ENCODE peak calls at places on chromosome 4, in five cellular contexts. W is effector memory CD4-positive, alpha-beta T cell; J is endothelial cell; K is stimulated activated CD8-positive, alpha-beta memory T cell treated with anti-CD3 and anti-CD28 coated beads, Interleukin-15, amount 100 ng/mL, for 4 hours; M is T-helper 2 cell. Z is an unnamed sample.

GRCh38 chr4:138670681-138671080 is 344.9 kb upstream of the NOCT start:
- DNase-seq in W (no peak), J (no peak), K (no peak), M (no peak), Z (no peak)

GRCh38 chr4:140098481-140099132 is 55.4 kb downstream of the MAML3 start:
- DNase-seq in W (no peak), J (no peak), K (no peak), M (no peak), Z (no peak)

GRCh38 chr4:90960433-90960832 is 833.2 kb downstream of the CCSER1 start:
- DNase-seq in W (no peak), J (no peak), K (no peak), M (no peak), Z (no peak)

GRCh38 chr4:41881931-41882621 is 53.2 kb upstream of the TMEM33 start:
- DNase-seq in W (no peak), J (peak), K (no peak), M (no peak), Z (peak)

GRCh38 chr4:94410678-94411206 is 41.0 kb upstream of the PDLIM5 start:
- DNase-seq in W (no peak), J (no peak), K (no peak), M (no peak), Z (no peak)

GRCh38 chr4:147689062-147689461 is 5.1 kb upstream of the PRMT9 start:
- DNase-seq in W (no peak), J (no peak), K (no peak), M (no peak), Z (no peak)

GRCh38 chr4:38948551-38948950 is 80.9 kb downstream of the FAM114A1 start:
- DNase-seq in W (no peak), J (no peak), K (no peak), M (no peak), Z (no peak)

GRCh38 chr4:87896020-87896621 is 63.4 kb downstream of the MEPE start:
- DNase-seq in W (no peak), J (no peak), K (no peak), M (no peak), Z (no peak)

GRCh38 chr4:181548873-181549541 is 694.2 kb upstream of the TENM3 start:
- DNase-seq in W (no peak), J (no peak), K (no peak), M (no peak), Z (no peak)

GRCh38 chr4:150216725-150217124 is 138.5 kb downstream of the DCLK2 start:
- DNase-seq in W (no peak), J (no peak), K (no peak), M (no peak), Z (no peak)

GRCh38 chr4:169341490-169341889 is 70.7 kb upstream of the SH3RF1 start:
- DNase-seq in W (no peak), J (no peak), K (no peak), M (no peak), Z (no peak)

GRCh38 chr4:169070071-169070894 is 60.2 kb upstream of the CBR4 start:
- DNase-seq in W (no peak), J (no peak), K (no peak), M (no peak), Z (peak)

GRCh38 chr4:64822405-64822804 is 413.2 kb upstream of the TECRL start:
- DNase-seq in W (no peak), J (no peak), K (no peak), M (no peak), Z (no peak)

GRCh38 chr4:92969650-92970370 is 666.0 kb downstream of the GRID2 start:
- DNase-seq in W (no peak), J (no peak), K (no peak), M (no peak), Z (no peak)

GRCh38 chr4:48938831-48939230 is 32.3 kb upstream of the OCIAD2 start:
- DNase-seq in W (no peak), J (no peak), K (no peak), M (no peak), Z (no peak)

GRCh38 chr4:167475951-167476350 is 241.7 kb upstream of the SPOCK3 start:
- DNase-seq in W (no peak), J (no peak), K (no peak), M (no peak), Z (no peak)

GRCh38 chr4:151403656-151404055 is 5.3 kb upstream of the FHIP1A start:
- DNase-seq in W (no peak), J (no peak), K (no peak), M (no peak), Z (no peak)

GRCh38 chr4:147547314-147548056 is 66.6 kb downstream of the EDNRA start:
- DNase-seq in W (no peak), J (no peak), K (no peak), M (no peak), Z (no peak)

GRCh38 chr4:44186096-44186849 is 262.3 kb downstream of the KCTD8 start:
- DNase-seq in W (no peak), J (no peak), K (no peak), M (no peak), Z (peak)

GRCh38 chr4:115076691-115077090 is 36.7 kb downstream of the NDST4 start:
- DNase-seq in W (no peak), J (no peak), K (no peak), M (no peak), Z (no peak)

GRCh38 chr4:43103048-43103447 is 210.5 kb downstream of the GRXCR1 start:
- DNase-seq in W (no peak), J (no peak), K (no peak), M (no peak), Z (no peak)

GRCh38 chr4:164768516-164768915 is 14.6 kb downstream of the SMIM31 start:
- DNase-seq in W (no peak), J (no peak), K (no peak), M (no peak), Z (no peak)

GRCh38 chr4:78379991-78380739 is 171.4 kb upstream of the ANXA3 start:
- DNase-seq in W (no peak), J (no peak), K (no peak), M (no peak), Z (no peak)

GRCh38 chr4:138870739-138871633 is 144.6 kb upstream of the NOCT start:
- DNase-seq in W (no peak), J (peak), K (no peak), M (no peak), Z (peak)

GRCh38 chr4:3416270-3416669 is 25.5 kb upstream of the HGFAC start:
- DNase-seq in W (no peak), J (no peak), K (no peak), M (no peak), Z (no peak)

GRCh38 chr4:82223715-82224114 is 150.1 kb downstream of the HNRNPD start:
- DNase-seq in W (no peak), J (no peak), K (no peak), M (no peak), Z (no peak)

GRCh38 chr4:21882050-21882839 is 66.3 kb downstream of the KCNIP4 start:
- DNase-seq in W (no peak), J (no peak), K (no peak), M (no peak), Z (no peak)

GRCh38 chr4:7546152-7546808 is 111.5 kb upstream of the PSAPL1 start:
- DNase-seq in W (no peak), J (no peak), K (no peak), M (no peak), Z (no peak)

GRCh38 chr4:33453436-33453835 is 2733.3 kb downstream of the PCDH7 start:
- DNase-seq in W (no peak), J (no peak), K (no peak), M (no peak), Z (no peak)

GRCh38 chr4:143564472-143564871 is 51.0 kb downstream of the SMARCA5 start:
- DNase-seq in W (no peak), J (no peak), K (no peak), M (no peak), Z (no peak)

GRCh38 chr4:65383589-65384305 is 286.5 kb downstream of the EPHA5 start:
- DNase-seq in W (no peak), J (no peak), K (no peak), M (no peak), Z (no peak)

GRCh38 chr4:174377613-174378012 is 93.9 kb downstream of the CEP44 start:
- DNase-seq in W (no peak), J (no peak), K (no peak), M (no peak), Z (no peak)

GRCh38 chr4:4185528-4185927 is 41.2 kb downstream of the OTOP1 start:
- DNase-seq in W (no peak), J (no peak), K (no peak), M (no peak), Z (no peak)

GRCh38 chr4:27964095-27964494 is 1103.5 kb downstream of the STIM2 start:
- DNase-seq in W (no peak), J (no peak), K (no peak), M (no peak), Z (no peak)

GRCh38 chr4:13535708-13536361 is 8.5 kb downstream of the NKX3-2 start:
- DNase-seq in W (no peak), J (peak), K (no peak), M (no peak), Z (no peak)

GRCh38 chr4:127559981-127560380 is 72.8 kb upstream of the INTU start:
- DNase-seq in W (no peak), J (no peak), K (no peak), M (no peak), Z (no peak)

GRCh38 chr4:147799986-147800555 is 68.2 kb downstream of the ARHGAP10 start:
- DNase-seq in W (peak), J (no peak), K (peak), M (no peak), Z (no peak)